ENCODE peak calls at places on chromosomes 13 and 19, in four cellular contexts. B is GM12891, T is HepG2, H is H1. A is an unnamed sample.

GRCh38 chr13:62096652-62097051 is 681.0 kb upstream of the PCDH20 start:
- DNase-seq in H (no peak), B (no peak), T (no peak), A (no peak)

GRCh38 chr19:39496063-39496462 is 2.7 kb upstream of the DLL3 start:
- DNase-seq in H (no peak), T (no peak), B (no peak), A (no peak)

GRCh38 chr19:55579766-55580621 is 654 bp downstream of the ZNF579 start:
- DNase-seq in T (peak), H (peak), B (no peak), A (no peak)

GRCh38 chr19:51514866-51515481 is 13.4 kb upstream of the SIGLEC12 start:
- DNase-seq in B (peak), H (no peak), T (peak), A (no peak)

GRCh38 chr13:97359181-97360057 is 74.5 kb upstream of the RAP2A start:
- DNase-seq in H (no peak), T (peak), B (no peak), A (no peak)

GRCh38 chr13:30835442-30835841 is 70.6 kb upstream of the MEDAG start:
- DNase-seq in T (no peak), B (no peak), H (no peak), A (no peak)

GRCh38 chr13:48783181-48783630 is 129.5 kb downstream of the CYSLTR2 start:
- DNase-seq in T (peak), H (no peak), B (no peak), A (no peak)

GRCh38 chr19:13849991-13850909 is 26.7 kb upstream of the NANOS3 start:
- DNase-seq in T (peak), B (peak), H (peak), A (no peak)

GRCh38 chr19:15195381-15195964 is 5.3 kb downstream of the NOTCH3 start:
- DNase-seq in B (no peak), T (no peak), H (peak), A (no peak)

GRCh38 chr13:95438297-95438696 is 114.2 kb upstream of the CLDN10 start:
- DNase-seq in B (no peak), T (no peak), H (no peak), A (no peak)

GRCh38 chr13:39612023-39612637 is 9.1 kb upstream of the LHFPL6 start:
- DNase-seq in T (peak), H (peak), B (no peak), A (no peak)

GRCh38 chr19:33447336-33448158 is 74.0 kb downstream of the CEBPG start:
- DNase-seq in H (no peak), B (no peak), T (no peak), A (no peak)

GRCh38 chr13:85314686-85315085 is 484.5 kb downstream of the SLITRK6 start:
- DNase-seq in H (no peak), T (no peak), B (no peak), A (no peak)

GRCh38 chr13:46010148-46010547 is 42.4 kb downstream of the ZC3H13 start:
- DNase-seq in B (no peak), T (no peak), H (no peak), A (no peak)

GRCh38 chr19:15213715-15214381 is 13.1 kb upstream of the NOTCH3 start:
- DNase-seq in B (no peak), T (no peak), H (no peak), A (no peak)

DNA sequence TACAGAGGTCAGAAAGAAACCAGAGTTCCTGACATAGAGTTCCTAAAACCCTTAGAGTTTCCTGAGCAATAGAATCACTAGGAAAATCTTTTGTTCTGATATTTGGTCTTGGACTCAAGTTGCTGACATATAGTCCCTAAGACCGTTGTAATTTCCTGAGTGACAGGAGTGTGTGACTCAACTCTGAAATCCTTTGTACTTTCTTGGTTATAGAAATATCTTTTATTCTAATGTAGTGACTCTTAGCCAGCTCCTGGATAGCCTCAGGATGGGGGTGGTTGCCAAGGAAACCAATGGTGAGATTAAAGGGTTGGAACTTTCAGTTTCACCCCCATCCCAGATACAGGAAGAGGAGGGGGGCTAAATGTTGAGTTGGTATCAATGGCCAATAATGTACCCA is 41.9 kb downstream of the MBD3L2B start:
- DNase-seq in B (no peak), T (no peak), H (no peak), A (no peak)
- TF ChIP-seq TAF1 in B (no peak), T (no peak), H (no peak), A (no peak)

GRCh38 chr19:10747271-10747670 is 29.4 kb downstream of the DNM2 start:
- DNase-seq in T (no peak), H (no peak), B (no peak), A (no peak)

GRCh38 chr19:10749435-10750384 is 31.8 kb downstream of the DNM2 start:
- DNase-seq in H (no peak), B (no peak), T (peak), A (no peak)

GRCh38 chr19:10748195-10748923 is 30.5 kb downstream of the DNM2 start:
- DNase-seq in B (no peak), T (no peak), H (no peak), A (no peak)

GRCh38 chr19:10748924-10749434 is 31.1 kb downstream of the DNM2 start:
- DNase-seq in T (peak), H (no peak), B (no peak), A (no peak)

DNA sequence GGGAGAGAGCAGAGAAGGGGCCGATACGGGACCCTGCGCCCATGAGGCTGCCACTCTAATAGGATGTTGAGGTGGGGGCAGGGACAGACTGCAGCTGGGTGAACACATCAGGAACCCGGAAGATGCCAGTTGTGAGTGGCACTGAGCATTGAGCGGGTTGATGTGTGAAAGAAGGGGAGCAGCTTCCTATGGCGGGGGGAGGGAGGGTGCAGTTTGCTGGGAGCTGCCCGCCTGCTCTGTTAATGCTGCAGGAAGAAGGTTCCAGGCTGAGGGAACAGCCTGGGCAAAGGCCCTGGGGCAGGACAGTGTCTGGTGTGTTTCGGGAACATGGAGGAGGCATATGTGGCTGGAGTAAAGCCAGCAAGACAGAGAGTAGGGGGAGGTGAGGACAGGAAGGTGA is 29.8 kb downstream of the DNM2 start:
- DNase-seq in B (no peak), H (no peak), T (no peak), A (no peak)
- TF ChIP-seq POLR2A in B (no peak), H (no peak), T (no peak), A (no peak)

DNA sequence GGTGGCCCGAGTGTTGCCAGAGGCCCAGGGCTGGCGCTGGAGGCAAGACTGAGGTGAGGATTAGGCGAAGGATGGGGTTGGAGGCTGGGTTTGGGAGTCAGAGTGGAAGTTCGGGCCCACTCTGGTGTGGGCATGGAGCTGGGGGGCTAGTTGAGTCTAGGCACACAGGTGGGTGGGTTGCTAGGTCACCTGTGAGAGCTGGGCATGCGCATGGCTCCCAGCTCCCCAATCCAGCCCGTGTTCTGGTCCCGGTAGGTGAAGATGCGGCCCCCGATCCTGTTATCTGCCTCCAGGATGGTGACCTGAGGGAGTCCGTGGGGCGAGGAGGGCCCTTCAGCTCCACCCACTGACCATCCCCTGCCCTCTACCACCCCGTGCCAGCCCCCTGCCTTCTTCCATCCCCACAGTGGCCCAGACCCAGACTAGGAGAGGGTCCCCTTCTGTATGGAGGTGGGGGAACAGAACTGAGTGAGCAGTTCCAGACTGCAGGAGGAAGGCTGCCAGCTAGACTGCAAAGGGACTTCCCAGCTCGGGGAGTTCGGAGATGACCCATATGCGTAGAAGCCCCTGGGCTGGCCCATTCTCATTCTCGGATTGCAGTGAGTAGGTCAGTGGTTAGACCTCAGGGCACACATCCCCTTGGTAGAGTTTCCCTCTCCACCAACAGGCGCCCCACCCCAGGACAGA is 1.7 kb downstream of the IL4I1 start:
- DNase-seq in T (no peak), B (peak), H (no peak), A (peak)
- TF ChIP-seq TAF1 in T (no peak), B (peak), H (no peak), A (peak)

GRCh38 chr19:7069042-7069903 is at the start of gene ZNF557:
- DNase-seq in H (peak), T (peak), B (peak), A (peak)
- TF ChIP-seq POLR2A in H (no peak), T (peak), B (peak), A (peak)

GRCh38 chr19:3275583-3276340 is 51.3 kb downstream of the CELF5 start:
- DNase-seq in H (peak), B (peak), T (peak), A (peak)

GRCh38 chr19:3274245-3275067 is 50.0 kb downstream of the CELF5 start:
- DNase-seq in T (no peak), H (no peak), B (no peak), A (no peak)

GRCh38 chr19:3277649-3278048 is 53.2 kb downstream of the CELF5 start:
- DNase-seq in T (no peak), B (no peak), H (no peak), A (no peak)

GRCh38 chr19:3275068-3275582 is 50.7 kb downstream of the CELF5 start:
- DNase-seq in B (peak), T (peak), H (no peak), A (peak)

DNA sequence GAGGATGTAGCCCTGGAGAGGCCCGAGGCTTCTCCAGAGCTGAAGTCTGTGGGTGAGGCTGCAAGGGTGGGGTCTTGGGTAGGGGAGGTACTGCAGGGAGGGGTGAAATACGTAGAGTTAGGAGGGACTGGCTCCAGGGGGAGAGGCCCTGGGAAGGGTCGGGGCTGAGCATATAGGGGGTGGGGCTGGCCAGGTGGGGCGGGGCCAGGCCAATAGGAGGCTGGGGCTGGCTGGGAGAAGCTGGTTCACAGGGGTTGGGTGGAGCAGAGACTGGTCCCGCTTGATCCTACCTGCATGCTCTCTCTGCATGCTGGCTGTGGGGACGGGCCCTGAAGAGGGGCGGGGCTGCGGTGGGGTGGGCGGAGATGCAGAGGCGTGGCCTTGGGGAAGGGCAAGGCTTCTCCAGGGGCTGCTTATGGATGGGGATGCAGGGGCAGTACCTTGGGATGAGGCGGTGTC is 51.9 kb downstream of the CELF5 start:
- DNase-seq in H (peak), T (peak), B (peak), A (no peak)
- TF ChIP-seq TAF1 in H (no peak), T (no peak), B (no peak), A (no peak)

GRCh38 chr19:45876411-45877197 is 9.3 kb downstream of the IRF2BP1 start:
- DNase-seq in B (peak), H (peak), T (peak), A (peak)

GRCh38 chr19:45873219-45873772 is 9.2 kb downstream of the FOXA3 start:
- DNase-seq in T (no peak), H (no peak), B (no peak), A (no peak)

GRCh38 chr19:45872095-45872919 is 8.2 kb downstream of the FOXA3 start:
- DNase-seq in H (no peak), B (no peak), T (no peak), A (no peak)

GRCh38 chr19:45876161-45876410 is 9.9 kb downstream of the IRF2BP1 start:
- DNase-seq in T (no peak), B (no peak), H (no peak), A (no peak)

DNA sequence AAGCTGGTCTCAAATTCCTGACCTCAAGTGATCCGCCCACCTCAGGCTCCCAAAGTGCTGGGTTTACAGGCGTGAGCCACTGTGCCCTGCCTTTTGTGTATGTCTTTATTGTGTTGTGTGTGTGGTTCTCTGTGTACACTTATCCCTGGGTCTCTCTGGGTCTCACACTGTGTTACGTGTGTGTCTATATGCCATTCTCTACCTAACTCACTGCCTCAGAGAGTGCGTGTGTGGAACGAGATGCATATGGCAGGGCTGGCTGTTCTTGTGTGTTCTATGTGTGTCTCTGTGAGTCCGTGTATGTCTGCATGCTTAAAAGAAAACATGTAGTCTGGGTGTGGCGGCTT is 10.5 kb downstream of the FOXA3 start:
- DNase-seq in T (peak), B (no peak), H (no peak), A (no peak)
- TF ChIP-seq POLR2A in T (peak), B (no peak), H (no peak), A (no peak)

GRCh38 chr13:105979131-105979530 is 556.3 kb downstream of the EFNB2 start:
- DNase-seq in H (no peak), T (no peak), B (no peak), A (no peak)

GRCh38 chr13:105979586-105979985 is 555.9 kb downstream of the EFNB2 start:
- DNase-seq in T (no peak), B (no peak), H (no peak), A (no peak)

GRCh38 chr13:105982219-105982618 is 553.2 kb downstream of the EFNB2 start:
- DNase-seq in H (peak), B (no peak), T (no peak), A (no peak)

GRCh38 chr13:105984236-105984635 is 551.2 kb downstream of the EFNB2 start:
- DNase-seq in B (no peak), H (no peak), T (no peak), A (no peak)
- TF ChIP-seq TAF1 in B (no peak), H (no peak), T (no peak), A (no peak)

A was measured in GM12892.